ENCODE peak calls at places on chromosome 14, in six cellular contexts. One of them, this sample, is unnamed.

GRCh38 chr14:99879401-99880295 is 86.4 kb downstream of the EML1 start:
- DNase-seq in left ventricle myocardium inferior: no peak
- DNase-seq in progenitor cell of endocrine pancreas: no peak
- DNase-seq in GM06990: no peak
- DNase-seq in left lung: no peak
- DNase-seq in epithelial cell of esophagus: peak; percentile 21
- DNase-seq in this sample: no peak

GRCh38 chr14:64915025-64915424 is 770 bp downstream of the CHURC1 start:
- DNase-seq in GM06990: no peak
- DNase-seq in epithelial cell of esophagus: no peak
- DNase-seq in left lung: no peak
- DNase-seq in progenitor cell of endocrine pancreas: no peak
- DNase-seq in left ventricle myocardium inferior: no peak
- DNase-seq in this sample: no peak

GRCh38 chr14:105012171-105012985 is 8.5 kb downstream of the CDCA4 start:
- DNase-seq in left ventricle myocardium inferior: no peak
- DNase-seq in progenitor cell of endocrine pancreas: no peak
- DNase-seq in GM06990: no peak
- DNase-seq in epithelial cell of esophagus: peak; percentile 52
- DNase-seq in left lung: no peak
- DNase-seq in this sample: no peak

GRCh38 chr14:94089479-94089878 is 8.4 kb downstream of the IFI27L1 start:
- DNase-seq in progenitor cell of endocrine pancreas: no peak
- DNase-seq in left lung: no peak
- DNase-seq in left ventricle myocardium inferior: no peak
- DNase-seq in epithelial cell of esophagus: peak; percentile 59
- DNase-seq in GM06990: no peak
- DNase-seq in this sample: no peak

GRCh38 chr14:24411468-24412454 is 13.0 kb downstream of the NYNRIN start:
- DNase-seq in left ventricle myocardium inferior: no peak
- DNase-seq in progenitor cell of endocrine pancreas: no peak
- DNase-seq in GM06990: no peak
- DNase-seq in epithelial cell of esophagus: peak; percentile 67
- DNase-seq in left lung: no peak
- DNase-seq in this sample: peak; percentile 51

GRCh38 chr14:89618309-89618708 is 201.3 kb upstream of the FOXN3 start:
- DNase-seq in left lung: no peak
- DNase-seq in GM06990: no peak
- DNase-seq in epithelial cell of esophagus: peak; percentile 27
- DNase-seq in left ventricle myocardium inferior: no peak
- DNase-seq in progenitor cell of endocrine pancreas: no peak
- DNase-seq in this sample: no peak

GRCh38 chr14:98886982-98887381 is 385.0 kb downstream of the BCL11B start:
- DNase-seq in GM06990: no peak
- DNase-seq in epithelial cell of esophagus: peak; percentile 58
- DNase-seq in left lung: no peak
- DNase-seq in left ventricle myocardium inferior: no peak
- DNase-seq in progenitor cell of endocrine pancreas: no peak
- DNase-seq in this sample: no peak

GRCh38 chr14:37590096-37590809 is 4.8 kb downstream of the FOXA1 start:
- DNase-seq in left lung: no peak
- DNase-seq in GM06990: no peak
- DNase-seq in progenitor cell of endocrine pancreas: no peak
- DNase-seq in left ventricle myocardium inferior: no peak
- DNase-seq in epithelial cell of esophagus: peak; percentile 40
- DNase-seq in this sample: no peak

GRCh38 chr14:97710726-97711125 is 913.5 kb downstream of the VRK1 start:
- DNase-seq in left lung: no peak
- DNase-seq in left ventricle myocardium inferior: no peak
- DNase-seq in progenitor cell of endocrine pancreas: no peak
- DNase-seq in epithelial cell of esophagus: no peak
- DNase-seq in GM06990: no peak
- DNase-seq in this sample: no peak

GRCh38 chr14:85528882-85529585 is 910 bp upstream of the FLRT2 start:
- DNase-seq in progenitor cell of endocrine pancreas: no peak
- DNase-seq in epithelial cell of esophagus: peak; percentile 78
- DNase-seq in left ventricle myocardium inferior: no peak
- DNase-seq in GM06990: no peak
- DNase-seq in left lung: no peak
- DNase-seq in this sample: peak; percentile 20

GRCh38 chr14:32938719-32939253 is at the start of gene NPAS3:
- DNase-seq in progenitor cell of endocrine pancreas: no peak
- DNase-seq in left lung: peak; percentile 76
- DNase-seq in epithelial cell of esophagus: no peak
- DNase-seq in left ventricle myocardium inferior: peak; percentile 25
- DNase-seq in GM06990: no peak
- DNase-seq in this sample: peak; percentile 47

GRCh38 chr14:74240794-74241610 is 1.8 kb downstream of the VSX2 start:
- DNase-seq in progenitor cell of endocrine pancreas: no peak
- DNase-seq in left lung: no peak
- DNase-seq in epithelial cell of esophagus: no peak
- DNase-seq in left ventricle myocardium inferior: no peak
- DNase-seq in GM06990: no peak
- DNase-seq in this sample: peak; percentile 49

GRCh38 chr14:74552623-74553022 is 59.1 kb downstream of the ISCA2 start:
- DNase-seq in GM06990: no peak
- DNase-seq in left lung: no peak
- DNase-seq in epithelial cell of esophagus: no peak
- DNase-seq in progenitor cell of endocrine pancreas: no peak
- DNase-seq in left ventricle myocardium inferior: peak; percentile 79
- DNase-seq in this sample: no peak

GRCh38 chr14:68792022-68792829 is 641 bp downstream of the ZFP36L1 start:
- DNase-seq in epithelial cell of esophagus: no peak
- DNase-seq in GM06990: peak; percentile 51
- DNase-seq in left ventricle myocardium inferior: no peak
- DNase-seq in progenitor cell of endocrine pancreas: no peak
- DNase-seq in left lung: no peak
- DNase-seq in this sample: peak; percentile 14

GRCh38 chr14:100779691-100780080 is 46.2 kb upstream of the MEG3 start:
- DNase-seq in epithelial cell of esophagus: no peak
- DNase-seq in GM06990: no peak
- DNase-seq in left lung: no peak
- DNase-seq in left ventricle myocardium inferior: no peak
- DNase-seq in progenitor cell of endocrine pancreas: no peak
- DNase-seq in this sample: no peak

GRCh38 chr14:98093111-98093510 is 1178.9 kb downstream of the BCL11B start:
- DNase-seq in left ventricle myocardium inferior: no peak
- DNase-seq in left lung: no peak
- DNase-seq in epithelial cell of esophagus: no peak
- DNase-seq in progenitor cell of endocrine pancreas: no peak
- DNase-seq in GM06990: no peak
- DNase-seq in this sample: no peak

GRCh38 chr14:104087505-104087904 is 2.0 kb downstream of the ASPG start:
- DNase-seq in progenitor cell of endocrine pancreas: no peak
- DNase-seq in left lung: no peak
- DNase-seq in epithelial cell of esophagus: no peak
- DNase-seq in GM06990: no peak
- DNase-seq in left ventricle myocardium inferior: no peak
- DNase-seq in this sample: no peak

GRCh38 chr14:85528080-85528881 is 1.7 kb upstream of the FLRT2 start:
- DNase-seq in left ventricle myocardium inferior: no peak
- DNase-seq in epithelial cell of esophagus: peak; percentile 91
- DNase-seq in GM06990: no peak
- DNase-seq in progenitor cell of endocrine pancreas: no peak
- DNase-seq in left lung: no peak
- DNase-seq in this sample: peak; percentile 37

GRCh38 chr14:68210729-68211299 is 391.2 kb downstream of the RAD51B start:
- DNase-seq in left lung: no peak
- DNase-seq in left ventricle myocardium inferior: no peak
- DNase-seq in progenitor cell of endocrine pancreas: no peak
- DNase-seq in epithelial cell of esophagus: peak; percentile 81
- DNase-seq in GM06990: peak; percentile 82
- DNase-seq in this sample: no peak

GRCh38 chr14:22821193-22822016 is 6.2 kb upstream of the SLC7A7 start:
- DNase-seq in progenitor cell of endocrine pancreas: no peak
- DNase-seq in GM06990: no peak
- DNase-seq in epithelial cell of esophagus: no peak
- DNase-seq in left lung: no peak
- DNase-seq in left ventricle myocardium inferior: no peak
- DNase-seq in this sample: no peak

GRCh38 chr14:51622376-51622775 is 29.3 kb upstream of the FRMD6 start:
- DNase-seq in left ventricle myocardium inferior: no peak
- DNase-seq in epithelial cell of esophagus: no peak
- DNase-seq in progenitor cell of endocrine pancreas: no peak
- DNase-seq in left lung: no peak
- DNase-seq in GM06990: no peak
- DNase-seq in this sample: no peak

GRCh38 chr14:100526057-100526456 is 61.2 kb downstream of the BEGAIN start:
- DNase-seq in left lung: peak; percentile 20
- DNase-seq in left ventricle myocardium inferior: peak; percentile 3
- DNase-seq in GM06990: no peak
- DNase-seq in epithelial cell of esophagus: no peak
- DNase-seq in progenitor cell of endocrine pancreas: no peak
- DNase-seq in this sample: no peak

GRCh38 chr14:21102472-21103164 is 1.8 kb downstream of the TMEM253 start:
- DNase-seq in epithelial cell of esophagus: no peak
- DNase-seq in GM06990: no peak
- DNase-seq in progenitor cell of endocrine pancreas: no peak
- DNase-seq in left ventricle myocardium inferior: no peak
- DNase-seq in left lung: no peak
- DNase-seq in this sample: no peak

GRCh38 chr14:49363926-49364751 is 222.0 kb downstream of the RPS29 start:
- DNase-seq in left ventricle myocardium inferior: no peak
- DNase-seq in epithelial cell of esophagus: no peak
- DNase-seq in progenitor cell of endocrine pancreas: no peak
- DNase-seq in left lung: no peak
- DNase-seq in GM06990: no peak
- DNase-seq in this sample: no peak

GRCh38 chr14:65618996-65619395 is 206.5 kb downstream of the FUT8 start:
- DNase-seq in epithelial cell of esophagus: no peak
- DNase-seq in left ventricle myocardium inferior: no peak
- DNase-seq in progenitor cell of endocrine pancreas: no peak
- DNase-seq in GM06990: no peak
- DNase-seq in left lung: no peak
- DNase-seq in this sample: no peak

GRCh38 chr14:95098984-95099599 is 58.2 kb downstream of the DICER1 start:
- DNase-seq in left lung: no peak
- DNase-seq in GM06990: no peak
- DNase-seq in progenitor cell of endocrine pancreas: peak; percentile 27
- DNase-seq in epithelial cell of esophagus: peak; percentile 72
- DNase-seq in left ventricle myocardium inferior: peak; percentile 54
- DNase-seq in this sample: peak; percentile 69

GRCh38 chr14:51093371-51094281 is 1.3 kb downstream of the TRIM9 start:
- DNase-seq in left lung: peak; percentile 76
- DNase-seq in GM06990: peak; percentile 48
- DNase-seq in epithelial cell of esophagus: peak; percentile 43
- DNase-seq in left ventricle myocardium inferior: peak; percentile 23
- DNase-seq in progenitor cell of endocrine pancreas: peak; percentile 22
- DNase-seq in this sample: peak; percentile 66

GRCh38 chr14:77965919-77966435 is 166.1 kb downstream of the ADCK1 start:
- DNase-seq in left ventricle myocardium inferior: no peak
- DNase-seq in GM06990: peak; percentile 56
- DNase-seq in epithelial cell of esophagus: peak; percentile 37
- DNase-seq in left lung: peak; percentile 83
- DNase-seq in progenitor cell of endocrine pancreas: peak; percentile 21
- DNase-seq in this sample: peak; percentile 50

GRCh38 chr14:21675566-21675965 is 1.9 kb upstream of the OR4E1 start:
- DNase-seq in GM06990: no peak
- DNase-seq in epithelial cell of esophagus: no peak
- DNase-seq in progenitor cell of endocrine pancreas: no peak
- DNase-seq in left lung: no peak
- DNase-seq in left ventricle myocardium inferior: no peak
- DNase-seq in this sample: no peak

GRCh38 chr14:60656755-60657608 is 7.7 kb upstream of the SIX1 start:
- DNase-seq in progenitor cell of endocrine pancreas: peak; percentile 56
- DNase-seq in GM06990: peak; percentile 93
- DNase-seq in epithelial cell of esophagus: peak; percentile 66
- DNase-seq in left ventricle myocardium inferior: no peak
- DNase-seq in left lung: peak; percentile 85
- DNase-seq in this sample: peak; percentile 81
- TF ChIP-seq CTCF in progenitor cell of endocrine pancreas: peak; percentile 45
- TF ChIP-seq CTCF in GM06990: peak; percentile 61
- TF ChIP-seq CTCF in epithelial cell of esophagus: peak; percentile 38
- TF ChIP-seq CTCF in left ventricle myocardium inferior: peak; percentile 54
- TF ChIP-seq CTCF in left lung: peak; percentile 28
- TF ChIP-seq CTCF in this sample: no peak

DNA sequence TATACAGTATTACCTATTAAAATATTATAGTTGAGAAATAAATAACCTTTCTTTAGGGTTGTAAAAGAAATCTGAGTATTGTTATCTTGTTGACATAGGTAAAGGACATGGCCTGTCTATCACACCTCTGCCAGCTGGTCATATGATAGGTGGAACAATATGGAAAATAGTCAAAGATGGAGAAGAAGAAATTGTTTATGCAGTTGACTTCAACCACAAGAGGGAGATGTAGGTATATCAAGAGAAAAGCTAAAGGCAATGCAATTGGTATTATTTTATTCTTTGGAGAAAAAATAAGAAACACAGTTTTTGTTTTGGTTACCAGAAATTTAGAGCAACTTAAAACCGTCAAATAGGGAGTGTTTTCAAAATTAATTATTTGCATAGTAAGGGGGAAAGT is 13.5 kb downstream of the CPSF2 start:
- DNase-seq in GM06990: no peak
- DNase-seq in left ventricle myocardium inferior: no peak
- DNase-seq in epithelial cell of esophagus: peak; percentile 47
- DNase-seq in left lung: no peak
- DNase-seq in progenitor cell of endocrine pancreas: no peak
- DNase-seq in this sample: no peak
- TF ChIP-seq CTCF in GM06990: peak; percentile 40
- TF ChIP-seq CTCF in left ventricle myocardium inferior: peak; percentile 59
- TF ChIP-seq CTCF in epithelial cell of esophagus: peak; percentile 43
- TF ChIP-seq CTCF in left lung: peak; percentile 36
- TF ChIP-seq CTCF in progenitor cell of endocrine pancreas: peak; percentile 59
- TF ChIP-seq CTCF in this sample: peak; percentile 64

DNA sequence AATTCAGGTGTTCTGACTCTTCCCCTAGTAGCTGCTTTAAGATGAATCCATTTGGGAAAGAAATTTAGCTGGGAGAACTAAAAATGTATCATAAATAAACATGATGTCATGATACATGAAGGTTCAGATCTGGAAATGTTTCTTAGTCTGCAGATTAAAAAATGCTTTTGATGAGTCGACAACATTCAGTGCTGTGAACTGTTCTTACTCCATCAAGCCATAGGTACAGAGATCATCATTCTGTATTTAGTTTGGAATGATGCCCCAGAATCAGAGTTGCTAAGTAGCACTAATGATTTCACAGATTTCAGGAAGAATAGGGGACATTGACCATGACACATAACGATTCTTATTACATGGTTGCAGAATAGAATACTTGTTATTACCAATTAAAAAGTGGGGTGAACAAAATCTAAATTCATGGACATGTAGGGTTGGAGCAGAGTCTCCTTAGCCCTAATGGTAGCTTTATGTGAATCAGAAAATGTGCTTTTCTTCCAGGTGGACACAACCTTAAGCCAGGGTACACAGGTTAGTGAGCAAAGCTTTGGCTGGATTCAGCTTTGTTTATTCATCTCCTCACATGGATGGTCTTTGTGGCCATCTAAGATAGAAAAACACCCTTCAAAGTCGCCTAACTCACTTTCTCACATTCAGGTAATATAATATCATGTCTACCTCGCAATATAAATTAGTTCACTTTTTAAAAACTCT is 205.4 kb upstream of the SEL1L start:
- DNase-seq in left ventricle myocardium inferior: no peak
- DNase-seq in epithelial cell of esophagus: no peak
- DNase-seq in GM06990: no peak
- DNase-seq in progenitor cell of endocrine pancreas: no peak
- DNase-seq in left lung: no peak
- DNase-seq in this sample: no peak
- TF ChIP-seq CTCF in left ventricle myocardium inferior: no peak
- TF ChIP-seq CTCF in epithelial cell of esophagus: no peak
- TF ChIP-seq CTCF in GM06990: no peak
- TF ChIP-seq CTCF in progenitor cell of endocrine pancreas: no peak
- TF ChIP-seq CTCF in left lung: no peak
- TF ChIP-seq CTCF in this sample: no peak

GRCh38 chr14:54555651-54556050 is 11.3 kb upstream of the SAMD4A start:
- DNase-seq in progenitor cell of endocrine pancreas: no peak
- DNase-seq in left ventricle myocardium inferior: no peak
- DNase-seq in epithelial cell of esophagus: no peak
- DNase-seq in left lung: no peak
- DNase-seq in GM06990: no peak
- DNase-seq in this sample: no peak
- TF ChIP-seq CTCF in progenitor cell of endocrine pancreas: no peak
- TF ChIP-seq CTCF in left ventricle myocardium inferior: peak; percentile 13
- TF ChIP-seq CTCF in epithelial cell of esophagus: no peak
- TF ChIP-seq CTCF in left lung: no peak
- TF ChIP-seq CTCF in GM06990: no peak
- TF ChIP-seq CTCF in this sample: no peak